ENCODE peak calls at places on chromosomes 16 and 17, in six cellular contexts. P is CD8-positive, alpha-beta memory T cell; W is H7; E is hypothalamus; C is EH; U is NCI-H2081. I is an unnamed sample.

GRCh38 chr16:53704445-53704813 is 473 bp downstream of the FTO start:
- DNase-seq in C (no peak), E (no peak), W (no peak), P (no peak), U (no peak), I (no peak)

GRCh38 chr17:34665803-34666763 is 86.7 kb downstream of the TMEM132E start:
- DNase-seq in C (no peak), U (no peak), W (peak), E (no peak), P (no peak), I (no peak)

GRCh38 chr16:82439678-82440293 is 187.0 kb upstream of the CDH13 start:
- DNase-seq in C (peak), P (no peak), U (no peak), E (no peak), W (peak), I (no peak)

GRCh38 chr17:2899911-2900310 is 103.7 kb downstream of the RAP1GAP2 start:
- DNase-seq in W (peak), U (no peak), P (no peak), E (no peak), C (no peak), I (no peak)

GRCh38 chr16:80198265-80198994 is 342.4 kb upstream of the DYNLRB2 start:
- DNase-seq in C (no peak), U (peak), E (no peak), P (no peak), W (no peak), I (no peak)

GRCh38 chr16:55539488-55539887 is 27.0 kb upstream of the CAPNS2 start:
- DNase-seq in W (no peak), E (no peak), P (no peak), U (no peak), C (no peak), I (no peak)

GRCh38 chr16:50303041-50303604 is 36.8 kb downstream of the ADCY7 start:
- DNase-seq in C (peak), P (no peak), U (no peak), W (peak), E (no peak), I (no peak)

GRCh38 chr16:26816885-26817571 is 249.7 kb upstream of the C16orf82 start:
- DNase-seq in E (no peak), C (peak), P (no peak), W (no peak), U (no peak), I (no peak)

GRCh38 chr17:46877466-46877865 is 26.1 kb downstream of the WNT9B start:
- DNase-seq in E (no peak), P (no peak), W (no peak), U (no peak), C (no peak), I (no peak)

GRCh38 chr17:76416899-76417298 is 32.5 kb downstream of the SPHK1 start:
- DNase-seq in U (no peak), P (no peak), C (no peak), W (no peak), E (no peak), I (no peak)

GRCh38 chr17:58156839-58157803 is 8.9 kb downstream of the OR4D1 start:
- DNase-seq in E (no peak), P (peak), W (peak), C (peak), U (peak), I (peak)

GRCh38 chr16:50669741-50670140 is 11.4 kb downstream of the SNX20 start:
- DNase-seq in C (no peak), P (no peak), E (no peak), W (no peak), U (no peak), I (no peak)

GRCh38 chr17:8057691-8058114 is 18.8 kb downstream of the ALOX15B start:
- DNase-seq in C (peak), U (peak), E (no peak), P (peak), W (peak), I (peak)

GRCh38 chr16:75758215-75758614 is 31.9 kb upstream of the CPHXL start:
- DNase-seq in U (no peak), E (no peak), C (peak), W (no peak), P (no peak), I (no peak)

GRCh38 chr17:48547839-48548686 is 3.2 kb upstream of the HOXB2 start:
- DNase-seq in W (no peak), U (peak), C (no peak), P (no peak), E (no peak), I (peak)

GRCh38 chr17:2502911-2503580 is 8.6 kb downstream of the METTL16 start:
- DNase-seq in C (no peak), P (no peak), E (no peak), W (no peak), U (no peak), I (no peak)

GRCh38 chr16:87319011-87319410 is 1.8 kb upstream of the C16orf95 start:
- DNase-seq in C (no peak), U (no peak), W (no peak), P (no peak), E (no peak), I (no peak)

GRCh38 chr16:84065536-84066132 is 23.0 kb upstream of the SLC38A8 start:
- DNase-seq in W (peak), P (no peak), C (peak), E (peak), U (peak), I (no peak)

GRCh38 chr16:74635303-74635702 is 28.4 kb upstream of the GLG1 start:
- DNase-seq in E (no peak), C (no peak), P (no peak), W (no peak), U (no peak), I (no peak)

GRCh38 chr17:8147805-8148404 is 4.3 kb downstream of the PER1 start:
- DNase-seq in C (no peak), U (no peak), W (peak), E (no peak), P (no peak), I (no peak)

GRCh38 chr17:37405955-37406634 is 541 bp downstream of the ACACA start:
- DNase-seq in E (no peak), P (no peak), U (no peak), W (no peak), C (no peak), I (no peak)

GRCh38 chr17:80991645-80992076 is at the start of gene CHMP6:
- DNase-seq in E (peak), P (peak), U (peak), C (peak), W (peak), I (peak)